ENCODE peak calls at places on chromosome 10, in four cellular contexts. S is K562, C is HepG2, Z is SK-N-SH. B is an unnamed sample.

GRCh38 chr10:132563485-132564248 is 26.1 kb downstream of the INPP5A start:
- DNase-seq in Z (no peak), C (no peak), S (no peak), B (no peak)

GRCh38 chr10:71767420-71768035 is 5.8 kb downstream of the VSIR start:
- DNase-seq in S (no peak), C (peak), Z (no peak), B (no peak)

GRCh38 chr10:69248117-69248730 is 28.1 kb downstream of the HKDC1 start:
- DNase-seq in C (no peak), Z (no peak), S (no peak), B (no peak)

GRCh38 chr10:19922236-19922963 is 106.2 kb downstream of the PLXDC2 start:
- DNase-seq in Z (no peak), C (no peak), S (no peak), B (no peak)

GRCh38 chr10:22635650-22636049 is 78.7 kb downstream of the PIP4K2A start:
- DNase-seq in C (no peak), Z (no peak), S (no peak), B (no peak)

GRCh38 chr10:50538473-50539398 is 85.0 kb downstream of the SGMS1 start:
- DNase-seq in S (peak), C (peak), Z (no peak), B (no peak)

GRCh38 chr10:69958232-69958902 is 94.3 kb upstream of the MACROH2A2 start:
- DNase-seq in S (peak), Z (peak), C (peak), B (peak)

GRCh38 chr10:12719365-12719764 is 282.1 kb downstream of the CCDC3 start:
- DNase-seq in Z (no peak), C (no peak), S (no peak), B (no peak)

GRCh38 chr10:58319599-58319998 is 15.2 kb upstream of the UBE2D1 start:
- DNase-seq in C (peak), S (peak), Z (no peak), B (no peak)

GRCh38 chr10:68471063-68471585 is 649 bp downstream of the DNA2 start:
- DNase-seq in Z (peak), S (peak), C (no peak), B (no peak)

GRCh38 chr10:11610855-11611247 is 599 bp downstream of the USP6NL start:
- DNase-seq in Z (no peak), C (no peak), S (peak), B (peak)

GRCh38 chr10:79380918-79381775 is 33.9 kb downstream of the PPIF start:
- DNase-seq in S (no peak), C (no peak), Z (no peak), B (no peak)

GRCh38 chr10:46526682-46527038 is 29.8 kb downstream of the GPRIN2 start:
- DNase-seq in S (no peak), Z (peak), C (no peak), B (no peak)

GRCh38 chr10:105691811-105692210 is 1050.7 kb downstream of the SORCS3 start:
- DNase-seq in S (no peak), Z (peak), C (no peak), B (no peak)

GRCh38 chr10:65911431-65911830 is 1014.4 kb upstream of the LRRTM3 start:
- DNase-seq in C (no peak), S (no peak), Z (peak), B (no peak)

GRCh38 chr10:48197236-48197899 is 77.1 kb downstream of the FRMPD2 start:
- DNase-seq in Z (no peak), C (no peak), S (no peak), B (peak)

GRCh38 chr10:69361303-69361614 is 55.5 kb downstream of the TACR2 start:
- DNase-seq in S (no peak), Z (no peak), C (no peak), B (no peak)

GRCh38 chr10:32793033-32793432 is 165.0 kb downstream of the ITGB1 start:
- DNase-seq in C (no peak), Z (no peak), S (no peak), B (no peak)

GRCh38 chr10:1300218-1300617 is 244.0 kb downstream of the WDR37 start:
- DNase-seq in C (no peak), S (no peak), Z (no peak), B (no peak)

GRCh38 chr10:6037422-6037821 is 24.7 kb downstream of the IL2RA start:
- DNase-seq in C (no peak), S (no peak), Z (no peak), B (no peak)

GRCh38 chr10:84296071-84296981 is 32.1 kb upstream of the CCSER2 start:
- DNase-seq in Z (no peak), C (no peak), S (no peak), B (no peak)

GRCh38 chr10:125008689-125009579 is 67.0 kb downstream of the ZRANB1 start:
- DNase-seq in C (no peak), Z (no peak), S (no peak), B (no peak)

GRCh38 chr10:329361-330099 is 194.3 kb downstream of the ZMYND11 start:
- DNase-seq in Z (no peak), S (peak), C (peak), B (peak)

GRCh38 chr10:132279873-132280645 is 27.7 kb downstream of the STK32C start:
- DNase-seq in S (peak), Z (no peak), C (no peak), B (no peak)

GRCh38 chr10:132464256-132465192 is 67.5 kb downstream of the PWWP2B start:
- DNase-seq in Z (no peak), S (no peak), C (no peak), B (no peak)

GRCh38 chr10:3892440-3893101 is 107.6 kb upstream of the KLF6 start:
- DNase-seq in Z (no peak), S (no peak), C (no peak), B (no peak)

DNA sequence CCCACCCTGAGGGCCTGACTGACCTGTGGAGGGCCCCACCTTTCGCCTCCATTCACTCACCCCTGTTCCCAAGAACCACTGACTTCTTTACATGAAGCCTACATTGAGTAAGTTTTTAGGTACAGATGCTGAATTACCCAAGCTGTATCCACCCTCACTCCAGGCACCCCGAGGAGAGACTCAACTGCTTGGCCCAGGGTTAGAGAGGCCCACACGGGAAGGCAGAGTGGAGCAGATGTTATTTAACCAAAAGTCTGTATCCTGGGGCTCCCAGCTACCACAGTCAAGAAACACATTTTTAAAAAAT is 213.1 kb upstream of the FRMD4A start:
- DNase-seq in Z (no peak), S (no peak), C (no peak), B (no peak)
- TF ChIP-seq GABPA in Z (no peak), S (no peak), C (no peak), B (no peak)

GRCh38 chr10:122128357-122128756 is 139.4 kb downstream of the TACC2 start:
- DNase-seq in S (no peak), C (no peak), Z (no peak), B (no peak)
- H3K27ac ChIP-seq in S (no peak), C (no peak), Z (peak), B (no peak)

DNA sequence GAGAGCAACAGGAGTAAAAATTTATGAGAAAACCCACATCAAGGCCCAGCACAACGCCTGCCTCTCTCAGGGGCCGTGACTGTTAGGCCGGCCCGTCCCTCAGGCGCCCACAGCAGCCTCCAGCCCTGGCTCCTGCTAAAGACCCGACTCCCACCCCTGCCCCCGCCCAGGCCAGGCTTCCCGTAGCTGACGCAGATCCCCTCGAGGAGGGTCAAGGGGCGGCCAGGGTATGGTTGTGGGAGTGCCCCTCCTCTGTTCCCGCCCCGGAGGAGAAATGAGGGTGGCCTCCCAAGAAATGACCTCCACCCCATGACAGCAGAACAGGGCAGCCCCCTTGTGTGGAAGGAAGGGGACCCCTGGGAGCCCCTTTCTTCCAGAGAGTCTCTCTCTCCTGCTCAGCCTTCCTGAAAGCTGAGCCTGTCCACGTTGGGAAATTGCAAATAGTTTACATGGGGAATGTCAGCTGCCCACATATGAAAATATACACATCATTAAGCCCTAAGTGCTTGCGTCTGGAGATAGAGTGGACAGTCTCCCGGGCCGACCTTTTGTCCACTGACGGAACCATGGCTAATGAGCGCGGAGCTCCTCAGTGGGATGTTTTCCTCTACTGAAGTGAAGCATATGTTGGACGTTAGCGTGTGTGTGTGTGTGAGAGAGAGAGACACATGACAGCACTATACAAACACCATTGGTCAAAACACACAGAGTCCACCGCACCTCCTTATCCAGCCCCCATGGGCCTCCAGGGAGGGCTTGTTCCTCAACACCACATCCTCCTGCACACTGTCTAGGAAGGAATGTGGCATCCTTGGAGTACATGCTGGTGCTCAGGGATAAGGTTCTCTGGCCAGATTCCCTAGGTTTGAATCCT is 128.5 kb downstream of the RGS10 start:
- DNase-seq in C (no peak), S (no peak), Z (no peak), B (no peak)
- TF ChIP-seq POLR2AphosphoS5 in C (no peak), S (no peak), Z (no peak), B (no peak)

GRCh38 chr10:95626468-95626867 is 30.0 kb downstream of the ALDH18A1 start:
- DNase-seq in Z (no peak), C (no peak), S (no peak), B (no peak)

GRCh38 chr10:95628786-95629185 is 27.7 kb downstream of the ALDH18A1 start:
- DNase-seq in C (no peak), Z (no peak), S (no peak), B (no peak)
- TF ChIP-seq GABPA in C (no peak), Z (no peak), S (no peak), B (no peak)

GRCh38 chr10:24716295-24716694 is 7.4 kb downstream of the ARHGAP21 start:
- DNase-seq in Z (no peak), S (peak), C (no peak), B (no peak)

GRCh38 chr10:24721254-24722106 is 2.2 kb downstream of the ARHGAP21 start:
- DNase-seq in C (no peak), S (peak), Z (peak), B (no peak)

GRCh38 chr10:24720096-24720495 is 3.6 kb downstream of the ARHGAP21 start:
- DNase-seq in S (no peak), C (no peak), Z (no peak), B (no peak)

GRCh38 chr10:24715246-24715769 is 8.4 kb downstream of the ARHGAP21 start:
- DNase-seq in C (no peak), Z (no peak), S (no peak), B (no peak)

DNA sequence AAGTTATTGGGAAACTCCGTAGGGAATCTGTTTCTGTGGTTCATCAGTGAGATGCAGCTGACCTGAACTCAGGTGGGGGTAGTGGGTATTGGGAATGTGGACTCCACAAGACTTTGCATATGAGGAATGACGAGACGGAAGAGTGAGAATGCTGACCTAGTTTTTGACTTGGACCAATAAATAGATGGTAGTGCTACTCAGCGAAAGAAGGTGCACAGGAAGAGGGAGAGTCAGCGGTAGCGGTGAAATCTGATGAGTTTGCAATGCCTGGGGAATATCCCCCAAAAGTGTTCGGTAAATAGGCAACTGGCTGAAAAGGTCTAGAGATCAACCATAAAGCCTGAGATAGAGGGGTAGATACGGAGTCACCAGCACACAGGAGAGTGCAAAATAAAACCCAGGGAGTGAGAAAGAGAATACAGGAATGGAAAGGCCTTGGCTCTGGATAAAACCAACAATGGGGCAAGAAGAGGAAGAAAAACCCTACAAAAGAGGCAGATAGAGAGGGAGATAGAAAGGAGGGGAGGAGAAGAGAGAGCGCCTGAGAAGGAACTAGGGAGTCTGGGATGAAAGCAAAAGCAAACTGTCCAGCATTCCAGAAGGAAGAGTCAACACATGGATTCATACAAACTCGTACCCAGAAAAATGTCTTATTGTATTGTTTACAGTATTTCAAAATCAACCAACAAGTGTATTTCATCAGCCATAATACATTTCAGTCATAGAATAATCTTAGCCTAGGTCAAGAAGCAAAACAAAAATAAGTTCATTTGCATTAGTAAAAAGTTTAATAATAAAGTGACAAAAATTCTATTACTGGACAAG is 5.4 kb downstream of the ARHGAP21 start:
- DNase-seq in S (no peak), C (peak), Z (no peak), B (no peak)
- H3K27ac ChIP-seq in S (no peak), C (peak), Z (peak), B (no peak)

GRCh38 chr10:93468532-93469213 is 13.5 kb downstream of the MYOF start:
- DNase-seq in S (no peak), Z (no peak), C (peak), B (no peak)
- TF ChIP-seq POLR2AphosphoS5 in S (no peak), Z (peak), C (no peak), B (no peak)

GRCh38 chr10:10589540-10589939 is 428.1 kb upstream of the CELF2 start:
- DNase-seq in S (no peak), Z (no peak), C (no peak), B (no peak)
- TF ChIP-seq GABPA in S (no peak), Z (no peak), C (no peak), B (no peak)

GRCh38 chr10:21524526-21525366 is 736 bp downstream of the SKIDA1 start:
- DNase-seq in Z (no peak), C (peak), S (peak), B (peak)
- H3K27ac ChIP-seq in Z (peak), C (peak), S (peak), B (peak)

B was measured in HL-60.